ENCODE peak calls at places on chromosome 17, in five cellular contexts. L is A549; E is psoas muscle; W is foreskin fibroblast; V is stimulated activated CD8-positive, alpha-beta memory T cell treated with anti-CD3 and anti-CD28 coated beads, Interleukin-15, amount 100 ng/mL, for 4 hours. B is an unnamed sample.

GRCh38 chr17:2711608-2712299 is at the start of gene CLUH:
- DNase-seq in E (peak; percentile 99), W (peak; percentile 99), V (peak; percentile 94), L (peak; percentile 99), B (peak; percentile 98)

GRCh38 chr17:6670999-6671398 is 19.4 kb downstream of the C17orf100 start:
- DNase-seq in L (no peak), W (no peak), E (no peak), V (no peak), B (no peak)

GRCh38 chr17:80559688-80560290 is 15.2 kb downstream of the RPTOR start:
- DNase-seq in E (no peak), V (no peak), L (no peak), W (peak; percentile 16), B (peak; percentile 13)

GRCh38 chr17:79942591-79943353 is 92.9 kb downstream of the TBC1D16 start:
- DNase-seq in W (peak; percentile 52), L (no peak), E (peak; percentile 28), V (no peak), B (no peak)

GRCh38 chr17:82483204-82483660 is 24.7 kb downstream of the NARF start:
- DNase-seq in L (no peak), V (no peak), W (no peak), E (no peak), B (no peak)

GRCh38 chr17:21199311-21199710 is 14.7 kb downstream of the TMEM11 start:
- DNase-seq in W (peak; percentile 50), E (no peak), V (no peak), L (no peak), B (peak; percentile 51)

GRCh38 chr17:3885970-3886369 is 6.9 kb downstream of the CAMKK1 start:
- DNase-seq in V (no peak), W (peak; percentile 83), E (no peak), L (peak; percentile 73), B (peak; percentile 57)

GRCh38 chr17:58789160-58789559 is 33.5 kb downstream of the PPM1E start:
- DNase-seq in W (no peak), E (no peak), L (no peak), V (no peak), B (no peak)

GRCh38 chr17:4892499-4893221 is 6.7 kb upstream of the C17orf107 start:
- DNase-seq in W (no peak), V (no peak), L (no peak), E (no peak), B (no peak)

GRCh38 chr17:32206816-32207215 is 58.8 kb upstream of the RHBDL3 start:
- DNase-seq in L (no peak), V (no peak), W (no peak), E (no peak), B (no peak)

GRCh38 chr17:65750678-65751077 is 189.2 kb upstream of the AXIN2 start:
- DNase-seq in L (peak; percentile 91), E (peak; percentile 65), V (no peak), W (peak; percentile 97), B (peak; percentile 91)

GRCh38 chr17:37710344-37710886 is 34.4 kb downstream of the HNF1B start:
- DNase-seq in L (peak; percentile 87), E (no peak), V (no peak), W (peak; percentile 14), B (peak; percentile 20)

GRCh38 chr17:19248923-19249574 is 11.9 kb downstream of the EPN2 start:
- DNase-seq in W (peak; percentile 90), L (no peak), V (no peak), E (peak; percentile 57), B (peak; percentile 61)

B was measured in fibroblast of gingiva.